ENCODE peak calls at places on chromosome 17, in ten cellular contexts. T is AG08396; H is EL; E is GM04504; U is GM20000; G is skeletal muscle cell; P is uterus; S is stimulated activated CD8-positive, alpha-beta memory T cell treated with anti-CD3 and anti-CD28 coated beads, Interleukin-4, amount 100 ng/mL, for 4 hours; O is activated T-helper 1 cell treated with Interleukin-2 at 50 U/mL for 16 hours; W is spleen. F is an unnamed sample.
A peak's percentile ranks its signal among the peaks of the same experiment; 100 is the strongest.

GRCh38 chr17:68398731-68399637 is 58.3 kb downstream of the WIPI1 start:
- DNase-seq in T (peak; percentile 79), H (peak; percentile 84), E (peak; percentile 62), U (peak; percentile 82), G (peak; percentile 49), P (peak; percentile 58), S (no peak), O (no peak), W (peak; percentile 80), F (peak; percentile 67)

GRCh38 chr17:66506641-66507040 is 204.2 kb downstream of the PRKCA start:
- DNase-seq in T (no peak), H (no peak), E (no peak), U (no peak), G (no peak), P (no peak), S (no peak), O (no peak), W (no peak), F (no peak)

GRCh38 chr17:31486351-31487062 is 95.0 kb downstream of the RAB11FIP4 start:
- DNase-seq in T (no peak), H (no peak), E (no peak), U (no peak), G (no peak), P (no peak), S (no peak), O (no peak), W (peak; percentile 83), F (no peak)

GRCh38 chr17:78999947-79000395 is 9.6 kb downstream of the CANT1 start:
- DNase-seq in T (no peak), H (no peak), E (no peak), U (no peak), G (no peak), P (no peak), S (no peak), O (no peak), W (no peak), F (no peak)

GRCh38 chr17:66661857-66662256 is 173.1 kb upstream of the CACNG5 start:
- DNase-seq in T (no peak), H (no peak), E (no peak), U (no peak), G (no peak), P (no peak), S (no peak), O (no peak), W (no peak), F (no peak)

GRCh38 chr17:48177816-48178215 is 70.2 kb downstream of the SNX11 start:
- DNase-seq in T (no peak), H (no peak), E (no peak), U (no peak), G (no peak), P (no peak), S (no peak), O (no peak), W (no peak), F (no peak)

GRCh38 chr17:83121921-83122820 is 42.8 kb downstream of the METRNL start:
- DNase-seq in T (no peak), H (no peak), E (no peak), U (no peak), G (no peak), P (no peak), S (no peak), O (no peak), W (peak; percentile 68), F (no peak)

GRCh38 chr17:15260376-15261062 is 4.6 kb downstream of the PMP22 start:
- DNase-seq in T (peak; percentile 92), H (peak; percentile 91), E (peak; percentile 85), U (peak; percentile 80), G (peak; percentile 62), P (peak; percentile 93), S (no peak), O (peak; percentile 6), W (peak; percentile 92), F (peak; percentile 95)

GRCh38 chr17:57943140-57943539 is 12.1 kb downstream of the CUEDC1 start:
- DNase-seq in T (no peak), H (peak; percentile 58), E (no peak), U (no peak), G (no peak), P (no peak), S (no peak), O (no peak), W (no peak), F (no peak)

GRCh38 chr17:52647411-52647810 is 488.9 kb upstream of the CA10 start:
- DNase-seq in T (no peak), H (no peak), E (no peak), U (no peak), G (no peak), P (no peak), S (no peak), O (no peak), W (no peak), F (no peak)

GRCh38 chr17:19659366-19660177 is 11.0 kb downstream of the ALDH3A2 start:
- DNase-seq in T (no peak), H (no peak), E (no peak), U (no peak), G (no peak), P (no peak), S (no peak), O (no peak), W (no peak), F (no peak)

GRCh38 chr17:2990396-2990795 is 73.0 kb downstream of the OR1D5 start:
- DNase-seq in T (no peak), H (no peak), E (no peak), U (no peak), G (no peak), P (no peak), S (no peak), O (no peak), W (peak; percentile 45), F (no peak)

GRCh38 chr17:35731239-35731931 is at the start of gene RASL10B:
- DNase-seq in T (peak; percentile 90), H (peak; percentile 64), E (no peak), U (peak; percentile 76), G (no peak), P (peak; percentile 55), S (no peak), O (peak; percentile 18), W (no peak), F (peak; percentile 59)

F was measured in endothelial cell.